ENCODE peak calls at places on chromosomes 4 and X, in six cellular contexts. Y is tibial artery; N is Right ventricle myocardium inferior; D is hepatocyte; J is natural killer cell treated with Interleukin-12 subunit alpha and Interleukin-12 subunit beta and Interleukin-15 and Interleukin-18, amount 100 ng/mL, for 72 hours; C is right cardiac atrium. B is an unnamed sample.

GRCh38 chrX:133892337-133892736 is 93.1 kb downstream of the GPC3 start:
- DNase-seq in J (no peak), Y (no peak), D (no peak), C (no peak), N (no peak), B (no peak)

GRCh38 chr4:125420499-125420898 is 105.7 kb downstream of the FAT4 start:
- DNase-seq in C (no peak), N (no peak), Y (no peak), J (no peak), D (no peak), B (no peak)

GRCh38 chr4:185566425-185566824 is 31.1 kb upstream of the PDLIM3 start:
- DNase-seq in C (no peak), N (no peak), D (no peak), J (no peak), Y (no peak), B (no peak)

GRCh38 chr4:151581575-151581974 is 172.6 kb downstream of the FHIP1A start:
- DNase-seq in C (no peak), D (no peak), N (no peak), Y (no peak), J (no peak), B (no peak)

GRCh38 chr4:25505637-25505991 is 128.6 kb downstream of the ANAPC4 start:
- DNase-seq in J (no peak), D (no peak), N (no peak), Y (no peak), C (no peak), B (no peak)

GRCh38 chr4:10929818-10930217 is 245.2 kb upstream of the CLNK start:
- DNase-seq in C (no peak), Y (no peak), J (no peak), D (no peak), N (no peak), B (no peak)

GRCh38 chrX:138150709-138151108 is 560.8 kb downstream of the FGF13 start:
- DNase-seq in D (no peak), J (no peak), N (no peak), C (no peak), Y (no peak), B (no peak)

GRCh38 chr4:161359491-161359890 is 804.3 kb downstream of the FSTL5 start:
- DNase-seq in J (no peak), Y (no peak), N (no peak), C (no peak), D (peak), B (no peak)

GRCh38 chr4:68654946-68655721 is 15.3 kb downstream of the UGT2B15 start:
- DNase-seq in C (no peak), D (no peak), N (no peak), Y (no peak), J (no peak), B (no peak)

GRCh38 chrX:10130354-10130753 is 26.4 kb upstream of the CLCN4 start:
- DNase-seq in C (no peak), Y (no peak), J (no peak), D (no peak), N (no peak), B (no peak)

GRCh38 chr4:139901516-139902327 is 236.1 kb downstream of the MGST2 start:
- DNase-seq in J (no peak), C (no peak), N (no peak), D (no peak), Y (no peak), B (peak)

GRCh38 chrX:33307954-33308353 is 96.6 kb upstream of the DMD start:
- DNase-seq in Y (no peak), C (no peak), N (no peak), J (no peak), D (no peak), B (peak)

GRCh38 chrX:124098089-124098488 is 136.6 kb downstream of the STAG2 start:
- DNase-seq in C (no peak), D (peak), J (no peak), N (no peak), Y (no peak), B (peak)

GRCh38 chr4:23614284-23614892 is 275.5 kb downstream of the PPARGC1A start:
- DNase-seq in N (no peak), Y (no peak), C (no peak), D (peak), J (no peak), B (peak)

GRCh38 chr4:34250562-34250961 is 1993.8 kb downstream of the ARAP2 start:
- DNase-seq in N (no peak), J (no peak), C (no peak), D (no peak), Y (no peak), B (peak)

GRCh38 chr4:164748375-164748774 is 5.6 kb upstream of the SMIM31 start:
- DNase-seq in J (no peak), C (no peak), Y (no peak), N (no peak), D (peak), B (peak)

B was measured in iris pigment epithelial cell.